ENCODE peak calls at places on chromosome 3, in eight cellular contexts. K, J, Y, S, G, F, B and O are unnamed samples.

GRCh38 chr3:134197681-134198261 is 52.9 kb downstream of the RYK start:
- DNase-seq in B (peak; percentile 67), Y (peak; percentile 74), S (peak; percentile 83), K (no peak), F (peak; percentile 54), J (no peak), G (peak; percentile 35), O (peak; percentile 65)

GRCh38 chr3:166484470-166484869 is 647.2 kb upstream of the BCHE start:
- DNase-seq in B (no peak), J (no peak), S (no peak), G (no peak), Y (no peak), F (no peak), K (no peak), O (no peak)

GRCh38 chr3:13045904-13046568 is 27.2 kb downstream of the IQSEC1 start:
- DNase-seq in K (no peak), J (peak; percentile 92), S (no peak), F (no peak), G (peak; percentile 23), Y (no peak), B (no peak), O (no peak)

GRCh38 chr3:117524890-117525289 is 815.3 kb downstream of the TUSC7 start:
- DNase-seq in F (no peak), J (no peak), G (no peak), S (peak; percentile 72), B (no peak), Y (peak; percentile 93), K (no peak), O (peak; percentile 91)

GRCh38 chr3:126259411-126260391 is 79.3 kb upstream of the ALDH1L1 start:
- DNase-seq in J (no peak), Y (no peak), F (peak; percentile 63), B (peak; percentile 13), G (peak; percentile 51), K (no peak), S (peak; percentile 60), O (no peak)

GRCh38 chr3:151347432-151347831 is 18.1 kb upstream of the P2RY13 start:
- DNase-seq in S (no peak), G (no peak), Y (no peak), J (peak; percentile 78), B (no peak), F (no peak), K (no peak), O (no peak)

GRCh38 chr3:186849392-186849975 is 7.0 kb downstream of the ADIPOQ start:
- DNase-seq in B (peak; percentile 36), S (peak; percentile 22), K (no peak), G (no peak), J (no peak), F (peak; percentile 59), Y (peak; percentile 40), O (peak; percentile 8)

GRCh38 chr3:17840126-17840525 is 97.7 kb upstream of the TBC1D5 start:
- DNase-seq in S (no peak), G (no peak), Y (no peak), F (no peak), J (no peak), B (no peak), K (no peak), O (no peak)

GRCh38 chr3:160564205-160564922 is 1.0 kb downstream of the KPNA4 start:
- DNase-seq in J (no peak), F (peak; percentile 29), G (peak; percentile 17), K (no peak), B (no peak), Y (no peak), S (peak; percentile 29), O (no peak)

GRCh38 chr3:123447749-123448502 is 964 bp downstream of the ADCY5 start:
- DNase-seq in G (no peak), Y (no peak), B (no peak), F (peak; percentile 71), S (peak; percentile 32), J (no peak), K (peak; percentile 33), O (no peak)

GRCh38 chr3:180571831-180572578 is 30.0 kb upstream of the TTC14 start:
- DNase-seq in K (no peak), J (no peak), B (no peak), F (no peak), S (no peak), G (no peak), Y (no peak), O (no peak)

GRCh38 chr3:98012974-98013373 is 22.1 kb downstream of the GABRR3 start:
- DNase-seq in B (no peak), K (no peak), F (no peak), Y (no peak), J (no peak), S (peak; percentile 65), G (no peak), O (no peak)

GRCh38 chr3:172094621-172095557 is 55.5 kb downstream of the FNDC3B start:
- DNase-seq in Y (peak; percentile 49), J (no peak), K (no peak), G (no peak), F (no peak), B (no peak), S (peak; percentile 55), O (peak; percentile 40)

GRCh38 chr3:187623285-187623814 is 46.8 kb downstream of the SST start:
- DNase-seq in B (no peak), J (no peak), F (no peak), K (no peak), G (no peak), S (peak; percentile 51), Y (no peak), O (no peak)

GRCh38 chr3:179765396-179765795 is 112.6 kb downstream of the USP13 start:
- DNase-seq in S (peak; percentile 14), Y (no peak), B (no peak), K (no peak), F (no peak), J (no peak), G (no peak), O (no peak)

GRCh38 chr3:177111541-177111949 is 85.7 kb downstream of the TBL1XR1 start:
- DNase-seq in J (no peak), S (no peak), B (no peak), K (no peak), F (no peak), Y (no peak), G (no peak), O (no peak)

GRCh38 chr3:32841875-32842505 is 24.2 kb downstream of the TRIM71 start:
- DNase-seq in K (no peak), F (no peak), Y (no peak), B (no peak), J (no peak), G (no peak), S (no peak), O (no peak)
- H3K4me1 ChIP-seq in K (no peaks in the 10 kb centered on the region), F (peaks cover 36% of the 10 kb centered on the region), Y (no peaks in the 10 kb centered on the region), B (no peaks in the 10 kb centered on the region), J (peaks cover 15% of the 10 kb centered on the region), G (no peaks in the 10 kb centered on the region), S (no peaks in the 10 kb centered on the region), O (no peaks in the 10 kb centered on the region)

DNA sequence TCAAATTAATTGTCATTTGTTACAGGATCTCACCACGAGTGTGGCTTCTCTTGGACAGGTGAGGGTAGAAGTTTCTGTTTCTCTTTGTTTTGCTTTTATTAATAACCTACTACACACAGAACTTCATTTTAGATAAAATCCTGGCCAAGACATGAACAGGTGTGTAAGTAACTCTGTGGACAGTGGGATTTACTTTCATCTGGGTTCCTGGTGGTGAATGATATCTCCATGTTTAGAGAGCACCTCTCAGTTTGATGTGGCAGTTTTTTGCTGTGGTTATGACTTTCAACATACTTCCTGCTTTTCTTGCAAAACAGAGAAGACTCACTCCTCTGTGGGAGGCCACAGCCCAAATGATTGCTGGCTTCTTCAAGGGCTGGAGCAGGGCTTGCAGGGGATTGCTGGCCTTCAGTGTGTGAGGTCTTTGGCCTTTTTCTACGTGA is 71.1 kb upstream of the XCR1 start:
- DNase-seq in K (peak; percentile 36), Y (peak; percentile 43), S (peak; percentile 87), J (peak; percentile 83), F (no peak), B (no peak), G (no peak), O (peak; percentile 26)
- H3K4me1 ChIP-seq in K (peaks cover 27% of the 10 kb centered on the region), Y (peaks cover 19% of the 10 kb centered on the region), S (peaks cover 25% of the 10 kb centered on the region), J (peaks cover 100% of the 10 kb centered on the region), F (no peaks in the 10 kb centered on the region), B (no peaks in the 10 kb centered on the region), G (no peaks in the 10 kb centered on the region), O (no peaks in the 10 kb centered on the region)

DNA sequence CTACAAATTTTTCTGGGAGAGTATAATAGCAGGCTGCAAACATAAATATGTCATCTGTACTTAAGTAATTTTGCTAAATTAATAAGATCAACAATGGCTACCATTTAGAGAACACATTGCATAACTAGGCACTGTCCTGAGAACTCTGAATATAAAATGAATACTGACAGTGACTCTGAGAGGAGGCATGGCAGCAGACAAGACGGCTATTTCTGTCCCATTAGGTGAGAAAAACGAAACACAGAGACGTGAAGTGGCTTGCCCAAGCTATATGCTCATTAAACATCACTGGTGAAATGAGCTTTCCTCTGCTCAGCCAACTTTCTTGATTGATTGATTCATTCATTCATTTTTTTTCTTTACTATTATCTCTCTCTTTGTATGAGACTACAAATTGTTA is 384.3 kb downstream of the PTPRG start:
- DNase-seq in G (no peak), Y (no peak), B (no peak), K (no peak), F (no peak), S (no peak), J (no peak), O (no peak)
- H3K4me1 ChIP-seq in G (peaks cover 49% of the 10 kb centered on the region), Y (no peaks in the 10 kb centered on the region), B (no peaks in the 10 kb centered on the region), K (no peaks in the 10 kb centered on the region), F (peaks cover 34% of the 10 kb centered on the region), S (no peaks in the 10 kb centered on the region), J (no peaks in the 10 kb centered on the region), O (no peaks in the 10 kb centered on the region)

GRCh38 chr3:71131385-71131871 is 452.1 kb downstream of the FOXP1 start:
- DNase-seq in K (no peak), Y (no peak), B (no peak), F (no peak), S (no peak), J (no peak), G (no peak), O (no peak)

GRCh38 chr3:71133874-71134273 is 449.7 kb downstream of the FOXP1 start:
- DNase-seq in G (no peak), Y (no peak), S (no peak), J (no peak), B (no peak), K (no peak), F (no peak), O (no peak)

GRCh38 chr3:71131893-71132314 is 451.6 kb downstream of the FOXP1 start:
- DNase-seq in B (no peak), J (no peak), K (no peak), Y (no peak), G (no peak), S (no peak), F (peak; percentile 61), O (no peak)

GRCh38 chr3:71135373-71136088 is 448.0 kb downstream of the FOXP1 start:
- DNase-seq in Y (no peak), S (no peak), K (no peak), B (no peak), J (no peak), G (no peak), F (peak; percentile 54), O (no peak)

DNA sequence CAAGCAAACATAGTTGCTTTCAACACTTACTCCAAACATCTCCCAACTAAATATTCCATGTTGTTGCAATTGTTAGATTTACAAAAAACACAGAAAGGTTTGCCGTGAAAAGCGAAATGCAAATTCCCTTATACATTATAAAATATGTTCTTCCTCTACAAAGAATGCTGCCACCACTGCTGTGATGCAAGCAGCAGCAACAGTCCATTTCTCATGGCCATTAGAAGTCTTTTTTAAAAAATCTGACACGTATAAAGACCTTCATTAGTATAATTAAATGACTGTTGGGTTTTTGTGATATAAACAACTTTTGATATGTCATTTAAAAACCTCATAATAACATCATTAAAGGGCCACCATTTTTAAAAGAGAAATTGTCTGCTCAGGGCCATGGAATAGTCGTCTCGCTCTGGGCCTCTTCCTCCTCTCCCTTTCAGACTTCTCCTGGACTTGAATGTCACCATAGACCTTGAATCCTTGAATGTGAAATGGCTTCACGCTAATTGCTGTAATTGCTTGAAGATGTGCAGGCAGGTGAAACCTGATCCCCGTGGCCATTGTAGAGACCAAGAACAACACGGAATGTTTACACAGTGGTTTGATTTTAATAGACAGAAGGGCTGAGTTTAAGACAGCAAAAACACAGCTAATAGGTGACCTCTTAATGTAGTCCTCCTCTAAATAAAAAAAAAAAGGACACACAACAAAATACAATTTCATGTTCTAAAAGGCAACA is 450.4 kb downstream of the FOXP1 start:
- DNase-seq in B (no peak), G (no peak), K (no peak), J (no peak), F (peak; percentile 33), S (no peak), Y (no peak), O (no peak)
- H3K4me1 ChIP-seq in B (no peaks in the 10 kb centered on the region), G (peaks cover 65% of the 10 kb centered on the region), K (peaks cover 54% of the 10 kb centered on the region), J (peaks cover 73% of the 10 kb centered on the region), F (peaks cover 100% of the 10 kb centered on the region), S (peaks cover 8% of the 10 kb centered on the region), Y (peaks cover 10% of the 10 kb centered on the region), O (peaks cover 44% of the 10 kb centered on the region)